ENCODE peak calls at places on chromosomes 13 and 19, in ten cellular contexts. K is uterus, T is transverse colon, X is Peyer's patch, I is GM12891, A is prostate gland, R is ovary, Z is heart left ventricle, F is H54, C is IMR-90. V is an unnamed sample.

GRCh38 chr13:30730526-30730925 is 4.8 kb upstream of the ALOX5AP start:
- DNase-seq in K (no peak), A (no peak), X (no peak), C (no peak), T (no peak), I (no peak), F (no peak), Z (no peak), R (no peak), V (no peak)

GRCh38 chr13:110125613-110126272 is 181.2 kb downstream of the COL4A1 start:
- DNase-seq in F (no peak), X (no peak), I (no peak), A (peak), C (no peak), Z (no peak), K (no peak), R (no peak), T (no peak), V (no peak)

GRCh38 chr13:110275931-110276552 is 30.9 kb downstream of the COL4A1 start:
- DNase-seq in R (no peak), I (no peak), C (no peak), X (no peak), T (no peak), K (peak), F (no peak), Z (peak), A (no peak), V (no peak)

GRCh38 chr19:32188921-32189320 is 156.5 kb upstream of the ZNF507 start:
- DNase-seq in A (no peak), I (no peak), T (no peak), X (no peak), R (no peak), C (no peak), K (no peak), Z (no peak), F (no peak), V (no peak)

GRCh38 chr19:37468961-37469777 is at the start of gene ZNF570:
- DNase-seq in R (peak), C (peak), K (peak), A (peak), Z (peak), I (peak), T (peak), X (peak), F (no peak), V (peak)

GRCh38 chr13:113729329-113730019 is 29.6 kb upstream of the TMEM255B start:
- DNase-seq in X (peak), Z (no peak), C (no peak), I (no peak), A (no peak), K (no peak), F (no peak), R (no peak), T (no peak), V (no peak)

GRCh38 chr13:104592127-104592526 is 1525.9 kb upstream of the SLC10A2 start:
- DNase-seq in K (no peak), R (no peak), T (no peak), Z (no peak), A (no peak), C (peak), X (no peak), I (no peak), F (no peak), V (no peak)

GRCh38 chr19:33883869-33884519 is 87.3 kb downstream of the KCTD15 start:
- DNase-seq in X (no peak), Z (peak), K (no peak), R (peak), F (no peak), I (no peak), C (no peak), T (no peak), A (no peak), V (no peak)

GRCh38 chr19:55179570-55180484 is at the start of gene SYT5:
- DNase-seq in A (no peak), T (peak), C (no peak), Z (peak), F (no peak), R (no peak), X (peak), I (peak), K (no peak), V (peak)

GRCh38 chr19:38076337-38076736 is 147.7 kb downstream of the DPF1 start:
- DNase-seq in C (no peak), T (no peak), I (no peak), R (no peak), F (no peak), X (no peak), K (no peak), Z (no peak), A (no peak), V (no peak)

GRCh38 chr13:51223284-51224270 is 1.4 kb downstream of the FAM124A start:
- DNase-seq in I (no peak), F (no peak), A (no peak), T (no peak), Z (no peak), K (no peak), C (no peak), X (no peak), R (no peak), V (no peak)

GRCh38 chr19:5369962-5370367 is 29.4 kb upstream of the PTPRS start:
- DNase-seq in Z (no peak), A (peak), K (peak), X (peak), R (no peak), I (peak), T (peak), F (no peak), C (no peak), V (peak)

GRCh38 chr13:81446441-81446840 is 1105.5 kb upstream of the SPRY2 start:
- DNase-seq in K (no peak), R (no peak), F (no peak), Z (no peak), X (no peak), I (no peak), C (no peak), A (no peak), T (no peak), V (no peak)

DNA sequence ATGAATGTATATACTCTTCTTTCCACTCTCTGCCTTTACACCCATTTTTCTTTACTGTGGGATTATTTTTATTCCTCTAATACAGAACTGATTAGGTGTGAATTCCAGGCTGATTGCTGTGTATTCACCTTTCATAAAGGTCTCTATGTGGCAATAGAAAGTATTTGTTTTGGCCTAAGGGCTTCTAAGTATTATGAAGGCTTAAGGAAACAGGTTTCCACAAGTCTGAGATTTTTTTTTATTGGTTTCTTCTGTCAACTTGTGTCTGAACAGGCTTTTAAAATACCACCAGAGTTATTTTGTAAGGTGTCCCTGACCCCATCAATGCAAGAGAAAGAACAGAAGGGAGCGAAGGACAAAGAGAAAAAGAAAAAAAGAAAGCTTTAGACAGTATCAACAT is 1102.0 kb upstream of the SPRY2 start:
- DNase-seq in X (no peak), I (no peak), A (no peak), R (no peak), C (no peak), T (no peak), Z (no peak), F (no peak), K (no peak), V (no peak)
- TF ChIP-seq POLR2A in X (no peak), I (no peak), A (no peak), R (no peak), C (no peak), T (no peak), Z (no peak), F (no peak), K (no peak), V (no peak)

GRCh38 chr19:8615813-8616596 is 5.5 kb upstream of the ADAMTS10 start:
- DNase-seq in C (peak), A (no peak), K (no peak), Z (peak), T (peak), F (no peak), X (peak), R (peak), I (no peak), V (peak)

GRCh38 chr19:8615022-8615421 is 4.5 kb upstream of the ADAMTS10 start:
- DNase-seq in R (no peak), C (peak), F (peak), I (no peak), Z (no peak), X (no peak), A (no peak), K (no peak), T (no peak), V (no peak)

GRCh38 chr19:8618751-8619150 is 8.2 kb upstream of the ADAMTS10 start:
- DNase-seq in A (no peak), C (no peak), I (no peak), R (no peak), Z (no peak), F (no peak), K (no peak), X (no peak), T (no peak), V (no peak)

GRCh38 chr19:8616861-8617260 is 6.3 kb upstream of the ADAMTS10 start:
- DNase-seq in R (no peak), X (no peak), C (no peak), F (no peak), A (no peak), K (no peak), I (no peak), T (no peak), Z (no peak), V (no peak)

GRCh38 chr19:8617984-8618383 is 7.5 kb upstream of the ADAMTS10 start:
- DNase-seq in R (no peak), T (no peak), I (no peak), F (no peak), C (no peak), Z (no peak), K (no peak), X (no peak), A (no peak), V (no peak)
- TF ChIP-seq POLR2A in R (no peak), T (no peak), I (no peak), F (no peak), C (no peak), Z (no peak), K (no peak), X (no peak), A (no peak), V (no peak)

GRCh38 chr13:112689498-112690241 is at the start of gene ATP11A:
- DNase-seq in C (peak), X (peak), A (peak), I (peak), K (peak), R (peak), F (peak), T (peak), Z (peak), V (peak)
- TF ChIP-seq POLR2A in C (peak), X (peak), A (peak), I (peak), K (peak), R (peak), F (peak), T (peak), Z (peak), V (peak)

DNA sequence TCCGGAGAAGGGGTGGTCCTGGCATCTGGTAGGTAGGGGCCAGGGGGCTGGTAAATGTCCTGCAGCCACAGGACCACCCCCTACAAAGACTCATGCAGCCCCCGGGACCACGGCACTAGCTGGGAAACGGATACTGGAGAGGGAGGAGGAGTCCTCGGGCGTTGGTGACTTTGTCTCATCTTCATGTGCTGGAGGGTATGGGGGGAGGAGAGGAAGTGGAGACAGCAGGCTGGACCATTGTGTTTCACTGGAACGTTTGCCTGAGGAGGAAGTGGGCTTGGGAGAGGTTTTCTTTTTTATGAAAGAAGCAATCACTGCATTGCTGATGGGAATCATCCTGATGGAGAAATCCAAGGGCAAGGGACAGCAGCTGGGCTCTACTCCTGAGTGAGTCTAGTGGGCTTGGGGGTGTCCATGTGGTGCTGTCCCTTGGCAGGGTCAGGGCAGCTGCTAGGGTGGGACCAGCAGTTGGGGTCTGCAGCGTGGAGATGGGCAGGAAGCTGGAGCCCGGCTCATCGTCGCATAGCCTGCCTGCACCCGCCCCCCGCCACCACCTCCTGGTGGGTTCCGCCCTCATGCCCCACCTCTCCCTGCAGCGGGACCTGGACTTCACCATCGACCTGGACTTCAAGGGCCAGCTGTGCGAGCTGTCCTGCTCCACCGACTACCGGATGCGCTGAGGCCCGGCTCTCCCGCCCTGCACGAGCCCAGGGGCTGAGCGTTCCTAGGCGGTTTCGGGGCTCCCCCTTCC is 1.7 kb upstream of the ADM5 start:
- DNase-seq in A (no peak), C (no peak), X (no peak), F (no peak), T (no peak), R (peak), Z (no peak), I (no peak), K (no peak), V (no peak)
- TF ChIP-seq POLR2A in A (no peak), C (no peak), X (no peak), F (no peak), T (no peak), R (no peak), Z (no peak), I (peak), K (no peak), V (no peak)

DNA sequence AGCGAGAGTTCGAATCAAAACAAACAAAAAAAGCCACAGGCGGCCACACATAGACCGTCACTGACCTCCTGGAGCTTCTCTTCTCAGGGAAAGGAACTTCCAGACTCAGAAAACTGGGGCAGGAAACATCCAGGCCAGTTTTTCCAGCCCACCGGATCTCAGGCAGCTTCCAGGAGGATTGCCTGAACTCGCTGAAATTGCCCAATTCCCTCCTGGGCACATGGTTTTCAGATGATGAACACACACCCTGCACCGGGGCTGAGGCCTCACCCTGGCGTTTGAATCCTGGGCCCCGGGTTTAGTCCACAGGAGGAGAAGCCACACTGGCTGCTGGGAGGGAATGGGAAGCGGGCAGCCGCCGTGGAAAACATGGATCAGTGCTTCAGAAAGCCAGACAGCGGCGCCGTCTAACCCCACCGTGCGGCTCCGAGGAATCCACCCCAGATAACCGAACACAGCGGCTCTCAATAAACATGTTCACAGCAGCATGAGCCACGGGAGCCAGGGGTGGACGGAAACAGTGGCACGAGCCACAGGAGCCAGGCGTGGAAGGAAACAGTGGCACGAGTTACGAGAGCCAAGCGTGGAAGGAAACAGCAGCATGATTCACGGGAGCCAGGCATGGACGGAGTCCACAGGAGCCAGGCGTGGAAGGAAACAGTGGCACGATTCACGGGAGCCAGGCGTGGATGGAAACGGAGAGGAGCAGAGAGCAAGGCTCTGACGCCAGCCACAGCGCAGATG is 18.2 kb upstream of the PTBP1 start:
- DNase-seq in X (no peak), A (peak), K (peak), R (no peak), Z (no peak), C (peak), F (peak), T (peak), I (no peak), V (no peak)
- TF ChIP-seq POLR2A in X (no peak), A (no peak), K (no peak), R (no peak), Z (no peak), C (no peak), F (no peak), T (no peak), I (no peak), V (no peak)

V was measured in erythroblast.